ENCODE peak calls at places on chromosome 4, in four cellular contexts. One of them, this sample, is unnamed.

GRCh38 chr4:155787113-155787710 is 28.4 kb downstream of the GUCY1B1 start:
- DNase-seq in naive B cell: peak
- DNase-seq in left ventricle myocardium inferior: no peak
- DNase-seq in right cardiac atrium: no peak
- DNase-seq in this sample: peak

GRCh38 chr4:182931691-182932297 is 14.6 kb upstream of the DCTD start:
- DNase-seq in right cardiac atrium: no peak
- DNase-seq in naive B cell: no peak
- DNase-seq in left ventricle myocardium inferior: no peak
- DNase-seq in this sample: no peak

GRCh38 chr4:155248002-155248896 is 39.8 kb downstream of the NPY2R start:
- DNase-seq in left ventricle myocardium inferior: no peak
- DNase-seq in naive B cell: no peak
- DNase-seq in right cardiac atrium: no peak
- DNase-seq in this sample: peak

GRCh38 chr4:72031868-72032619 is at the start of gene NPFFR2:
- DNase-seq in right cardiac atrium: peak
- DNase-seq in left ventricle myocardium inferior: peak
- DNase-seq in naive B cell: no peak
- DNase-seq in this sample: peak

GRCh38 chr4:155676430-155676825 is 9.8 kb downstream of the GUCY1A1 start:
- DNase-seq in left ventricle myocardium inferior: no peak
- DNase-seq in naive B cell: no peak
- DNase-seq in right cardiac atrium: no peak
- DNase-seq in this sample: no peak

GRCh38 chr4:52837716-52838558 is 24.2 kb upstream of the RASL11B start:
- DNase-seq in right cardiac atrium: no peak
- DNase-seq in left ventricle myocardium inferior: no peak
- DNase-seq in naive B cell: no peak
- DNase-seq in this sample: no peak

GRCh38 chr4:75514949-75515612 is 808 bp downstream of the THAP6 start:
- DNase-seq in left ventricle myocardium inferior: no peak
- DNase-seq in right cardiac atrium: no peak
- DNase-seq in naive B cell: no peak
- DNase-seq in this sample: no peak

GRCh38 chr4:20283039-20283438 is 31.3 kb downstream of the SLIT2 start:
- DNase-seq in right cardiac atrium: no peak
- DNase-seq in left ventricle myocardium inferior: no peak
- DNase-seq in naive B cell: no peak
- DNase-seq in this sample: peak

GRCh38 chr4:113452868-113453620 is 308.5 kb downstream of the CAMK2D start:
- DNase-seq in left ventricle myocardium inferior: no peak
- DNase-seq in right cardiac atrium: no peak
- DNase-seq in naive B cell: no peak
- DNase-seq in this sample: peak

GRCh38 chr4:3527101-3527913 is 4.9 kb downstream of the LRPAP1 start:
- DNase-seq in naive B cell: no peak
- DNase-seq in right cardiac atrium: no peak
- DNase-seq in left ventricle myocardium inferior: no peak
- DNase-seq in this sample: no peak

GRCh38 chr4:37685726-37686372 is 327 bp downstream of the RELL1 start:
- DNase-seq in naive B cell: peak
- DNase-seq in right cardiac atrium: no peak
- DNase-seq in left ventricle myocardium inferior: peak
- DNase-seq in this sample: no peak

GRCh38 chr4:119861731-119862130 is 204.9 kb downstream of the MAD2L1 start:
- DNase-seq in right cardiac atrium: peak
- DNase-seq in left ventricle myocardium inferior: no peak
- DNase-seq in naive B cell: no peak
- DNase-seq in this sample: no peak

GRCh38 chr4:113145519-113146291 is 96.3 kb downstream of the ANK2 start:
- DNase-seq in right cardiac atrium: peak
- DNase-seq in naive B cell: no peak
- DNase-seq in left ventricle myocardium inferior: peak
- DNase-seq in this sample: peak

GRCh38 chr4:172232966-172233365 is 419.8 kb downstream of the GALNTL6 start:
- DNase-seq in naive B cell: no peak
- DNase-seq in left ventricle myocardium inferior: no peak
- DNase-seq in right cardiac atrium: no peak
- DNase-seq in this sample: peak

GRCh38 chr4:2593003-2593402 is 56.6 kb downstream of the FAM193A start:
- DNase-seq in naive B cell: no peak
- DNase-seq in left ventricle myocardium inferior: no peak
- DNase-seq in right cardiac atrium: no peak
- DNase-seq in this sample: no peak

GRCh38 chr4:161696957-161697356 is 466.8 kb downstream of the FSTL5 start:
- DNase-seq in left ventricle myocardium inferior: no peak
- DNase-seq in right cardiac atrium: no peak
- DNase-seq in naive B cell: no peak
- DNase-seq in this sample: peak

GRCh38 chr4:178453057-178453456 is 1010.8 kb upstream of the AGA start:
- DNase-seq in left ventricle myocardium inferior: no peak
- DNase-seq in naive B cell: no peak
- DNase-seq in right cardiac atrium: no peak
- DNase-seq in this sample: no peak